ENCODE peak calls at places on chromosomes 2 and 18, in seven cellular contexts. J is T-helper 9 cell, C is AG08395, W is stomach, U is K562, X is anterior cingulate cortex, F is lower leg skin. R is an unnamed sample.

GRCh38 chr2:73031725-73032701 is 39.5 kb downstream of the SFXN5 start:
- DNase-seq in J (no peak), C (no peak), W (no peak), U (no peak), X (no peak), F (no peak), R (no peak)

GRCh38 chr2:95333888-95334338 is 36.8 kb downstream of the KCNIP3 start:
- DNase-seq in J (no peak), C (peak), W (no peak), U (no peak), X (no peak), F (peak), R (no peak)

GRCh38 chr2:199464614-199465352 is 7.0 kb upstream of the SATB2 start:
- DNase-seq in J (no peak), C (no peak), W (no peak), U (no peak), X (no peak), F (no peak), R (no peak)

GRCh38 chr2:85191157-85191556 is 58.0 kb downstream of the TCF7L1 start:
- DNase-seq in J (no peak), C (no peak), W (no peak), U (no peak), X (no peak), F (no peak), R (no peak)

GRCh38 chr2:215136669-215137328 is 1.6 kb downstream of the ABCA12 start:
- DNase-seq in J (no peak), C (no peak), W (no peak), U (no peak), X (no peak), F (no peak), R (no peak)

GRCh38 chr18:35131387-35132283 is 90.4 kb downstream of the MAPRE2 start:
- DNase-seq in J (no peak), C (no peak), W (no peak), U (no peak), X (peak), F (no peak), R (no peak)

GRCh38 chr2:188187726-188188125 is 103.9 kb upstream of the GULP1 start:
- DNase-seq in J (no peak), C (no peak), W (no peak), U (no peak), X (no peak), F (no peak), R (no peak)

GRCh38 chr2:26982102-26982742 is 11.8 kb downstream of the MAPRE3 start:
- DNase-seq in J (no peak), C (peak), W (peak), U (peak), X (peak), F (peak), R (no peak)

GRCh38 chr2:49914281-49914680 is 760.0 kb upstream of the FSHR start:
- DNase-seq in J (no peak), C (peak), W (no peak), U (no peak), X (no peak), F (no peak), R (no peak)

GRCh38 chr2:215841175-215841816 is 172.1 kb downstream of the MREG start:
- DNase-seq in J (no peak), C (no peak), W (no peak), U (no peak), X (no peak), F (no peak), R (no peak)

GRCh38 chr2:72515696-72516095 is 310.1 kb downstream of the EXOC6B start:
- DNase-seq in J (no peak), C (peak), W (no peak), U (no peak), X (peak), F (no peak), R (no peak)

GRCh38 chr2:27901219-27901618 is 10.7 kb downstream of the BABAM2 start:
- DNase-seq in J (no peak), C (peak), W (no peak), U (no peak), X (no peak), F (no peak), R (peak)

GRCh38 chr2:190467575-190468083 is 59.5 kb downstream of the MFSD6 start:
- DNase-seq in J (no peak), C (peak), W (no peak), U (no peak), X (no peak), F (no peak), R (no peak)

GRCh38 chr2:9748586-9748985 is 94.7 kb upstream of the TAF1B start:
- DNase-seq in J (no peak), C (no peak), W (no peak), U (no peak), X (no peak), F (no peak), R (no peak)

GRCh38 chr2:180122874-180123273 is 115.8 kb upstream of the CWC22 start:
- DNase-seq in J (no peak), C (peak), W (no peak), U (no peak), X (no peak), F (no peak), R (no peak)

GRCh38 chr2:142865924-142866323 is 11.5 kb upstream of the KYNU start:
- DNase-seq in J (no peak), C (no peak), W (no peak), U (no peak), X (no peak), F (no peak), R (no peak)

GRCh38 chr2:113117594-113118262 is 9.7 kb upstream of the IL1RN start:
- DNase-seq in J (no peak), C (peak), W (peak), U (peak), X (no peak), F (peak), R (no peak)

GRCh38 chr18:56321470-56321869 is 316.9 kb downstream of the TXNL1 start:
- DNase-seq in J (no peak), C (no peak), W (no peak), U (no peak), X (no peak), F (peak), R (no peak)